ENCODE peak calls at places on chromosomes 16 and 17, in six cellular contexts. I, N, E, D, H and S are unnamed samples.

GRCh38 chr16:24677388-24677787 is 52.1 kb upstream of the TNRC6A start:
- DNase-seq in I (no peak), N (no peak), E (no peak), D (no peak), H (no peak), S (no peak)

GRCh38 chr17:2302740-2303277 is 776 bp downstream of the SMG6 start:
- DNase-seq in I (peak), N (no peak), E (no peak), D (no peak), H (no peak), S (no peak)

GRCh38 chr17:7292729-7293128 is 1.7 kb downstream of the YBX2 start:
- DNase-seq in I (peak), N (no peak), E (no peak), D (no peak), H (no peak), S (no peak)

GRCh38 chr17:65355246-65355645 is 206.2 kb downstream of the AXIN2 start:
- DNase-seq in I (no peak), N (no peak), E (no peak), D (no peak), H (no peak), S (no peak)

GRCh38 chr16:556479-557173 is 3.6 kb upstream of the PRR35 start:
- DNase-seq in I (no peak), N (no peak), E (no peak), D (no peak), H (no peak), S (no peak)

GRCh38 chr16:72455743-72456659 is 284.0 kb upstream of the PMFBP1 start:
- DNase-seq in I (no peak), N (no peak), E (peak), D (no peak), H (no peak), S (no peak)

GRCh38 chr16:8204769-8205168 is 385.5 kb downstream of the TMEM114 start:
- DNase-seq in I (no peak), N (no peak), E (no peak), D (no peak), H (no peak), S (no peak)

GRCh38 chr17:30267625-30268024 is 24.1 kb downstream of the BLMH start:
- DNase-seq in I (no peak), N (no peak), E (no peak), D (peak), H (no peak), S (no peak)

GRCh38 chr17:65533056-65533745 is 28.2 kb downstream of the AXIN2 start:
- DNase-seq in I (no peak), N (no peak), E (no peak), D (no peak), H (no peak), S (no peak)

GRCh38 chr16:68276223-68276622 is 11.9 kb downstream of the SLC7A6 start:
- DNase-seq in I (no peak), N (no peak), E (no peak), D (no peak), H (no peak), S (no peak)

GRCh38 chr17:81676906-81677305 is 6.7 kb downstream of the ARL16 start:
- DNase-seq in I (no peak), N (no peak), E (no peak), D (no peak), H (no peak), S (no peak)

GRCh38 chr17:18961634-18962493 is 9.9 kb downstream of the SLC5A10 start:
- DNase-seq in I (no peak), N (no peak), E (no peak), D (peak), H (no peak), S (no peak)

GRCh38 chr17:77836557-77837041 is 121.9 kb upstream of the TNRC6C start:
- DNase-seq in I (no peak), N (no peak), E (no peak), D (peak), H (no peak), S (no peak)

GRCh38 chr16:47750371-47750770 is 289.2 kb downstream of the PHKB start:
- DNase-seq in I (no peak), N (no peak), E (no peak), D (no peak), H (no peak), S (no peak)

GRCh38 chr17:44878627-44879221 is 20.5 kb downstream of the EFTUD2 start:
- DNase-seq in I (peak), N (no peak), E (peak), D (peak), H (peak), S (peak)

GRCh38 chr16:61233718-61234117 is 802.5 kb downstream of the CDH8 start:
- DNase-seq in I (no peak), N (no peak), E (no peak), D (no peak), H (no peak), S (no peak)

GRCh38 chr16:72905581-72905980 is 142.3 kb downstream of the ZFHX3 start:
- DNase-seq in I (no peak), N (no peak), E (no peak), D (peak), H (no peak), S (peak)

GRCh38 chr17:19461139-19461538 is 50.1 kb downstream of the RNF112 start:
- DNase-seq in I (no peak), N (no peak), E (no peak), D (no peak), H (no peak), S (no peak)

GRCh38 chr17:39027037-39027436 is 59.8 kb upstream of the FBXO47 start:
- DNase-seq in I (peak), N (no peak), E (peak), D (peak), H (peak), S (no peak)

GRCh38 chr16:20897897-20898296 is 2.3 kb downstream of the DCUN1D3 start:
- DNase-seq in I (no peak), N (no peak), E (no peak), D (no peak), H (no peak), S (no peak)

GRCh38 chr17:82858376-82859126 is 18.7 kb upstream of the ZNF750 start:
- DNase-seq in I (no peak), N (no peak), E (peak), D (no peak), H (no peak), S (no peak)

GRCh38 chr17:38454528-38454927 is 26.3 kb downstream of the ARHGAP23 start:
- DNase-seq in I (no peak), N (no peak), E (peak), D (peak), H (no peak), S (peak)